ENCODE peak calls at places on chromosome 16, in ten cellular contexts. J is tibial nerve; G is CD8-positive, alpha-beta memory T cell; L is heart left ventricle; F is heart right ventricle; Z is endothelial cell of umbilical vein; O is mammary epithelial cell; P is dorsolateral prefrontal cortex; A is GM23338; B is endodermal cell. R is an unnamed sample.
A peak's percentile ranks its signal among the peaks of the same experiment; 100 is the strongest.

GRCh38 chr16:30581462-30581861 is 4.0 kb downstream of the ZNF785 start:
- DNase-seq in J (no peak), G (no peak), L (no peak), F (no peak), Z (no peak), O (no peak), P (no peak), A (no peak), B (no peak), R (no peak)

GRCh38 chr16:12538667-12539081 is 265.0 kb downstream of the CPPED1 start:
- DNase-seq in J (no peak), G (no peak), L (no peak), F (no peak), Z (no peak), O (peak; percentile 86), P (no peak), A (no peak), B (no peak), R (no peak)

GRCh38 chr16:74999683-75000480 is 1.1 kb downstream of the ZNRF1 start:
- DNase-seq in J (no peak), G (peak; percentile 41), L (peak; percentile 77), F (peak; percentile 41), Z (peak; percentile 52), O (peak; percentile 61), P (peak; percentile 45), A (peak; percentile 80), B (peak; percentile 90), R (peak; percentile 52)

GRCh38 chr16:31083556-31083955 is 5.2 kb downstream of the PRSS53 start:
- DNase-seq in J (no peak), G (no peak), L (no peak), F (no peak), Z (no peak), O (no peak), P (no peak), A (no peak), B (no peak), R (no peak)

GRCh38 chr16:87062569-87063442 is 254.4 kb downstream of the C16orf95 start:
- DNase-seq in J (peak; percentile 60), G (no peak), L (peak; percentile 82), F (peak; percentile 73), Z (peak; percentile 88), O (peak; percentile 28), P (peak; percentile 54), A (peak; percentile 93), B (peak; percentile 93), R (peak; percentile 50)

GRCh38 chr16:3036726-3037315 is at the start of gene BICDL2:
- DNase-seq in J (no peak), G (no peak), L (no peak), F (no peak), Z (no peak), O (no peak), P (no peak), A (peak; percentile 93), B (peak; percentile 90), R (peak; percentile 77)

GRCh38 chr16:54843424-54843750 is 87.3 kb upstream of the IRX5 start:
- DNase-seq in J (no peak), G (no peak), L (no peak), F (no peak), Z (no peak), O (peak; percentile 37), P (no peak), A (no peak), B (no peak), R (no peak)

GRCh38 chr16:30494028-30494427 is 21.5 kb downstream of the ITGAL start:
- DNase-seq in J (no peak), G (no peak), L (no peak), F (no peak), Z (no peak), O (no peak), P (no peak), A (no peak), B (no peak), R (no peak)

GRCh38 chr16:82638095-82638798 is 11.5 kb downstream of the CDH13 start:
- DNase-seq in J (no peak), G (no peak), L (no peak), F (no peak), Z (peak; percentile 93), O (peak; percentile 70), P (no peak), A (no peak), B (no peak), R (no peak)

GRCh38 chr16:82639263-82639662 is 12.5 kb downstream of the CDH13 start:
- DNase-seq in J (no peak), G (no peak), L (no peak), F (no peak), Z (no peak), O (peak; percentile 61), P (no peak), A (no peak), B (no peak), R (no peak)

GRCh38 chr16:82636958-82637357 is 10.2 kb downstream of the CDH13 start:
- DNase-seq in J (no peak), G (no peak), L (no peak), F (no peak), Z (no peak), O (no peak), P (no peak), A (no peak), B (no peak), R (peak; percentile 29)

GRCh38 chr16:82641336-82641984 is 14.7 kb downstream of the CDH13 start:
- DNase-seq in J (no peak), G (no peak), L (no peak), F (no peak), Z (peak; percentile 55), O (peak; percentile 26), P (no peak), A (no peak), B (no peak), R (no peak)

GRCh38 chr16:82639666-82640336 is 13.0 kb downstream of the CDH13 start:
- DNase-seq in J (no peak), G (peak; percentile 25), L (peak; percentile 77), F (peak; percentile 55), Z (peak; percentile 85), O (peak; percentile 67), P (peak; percentile 62), A (peak; percentile 78), B (peak; percentile 91), R (peak; percentile 57)
- H3K27ac ChIP-seq in J (no peak overlapping the region), G (no peak overlapping the region), L (peak overlapping the region; percentile 1), F (no peak overlapping the region), Z (peak overlapping the region; percentile 99), O (peak overlapping the region; percentile 75), P (no peak overlapping the region), A (no peak overlapping the region), B (no peak overlapping the region), R (no peak overlapping the region)

DNA sequence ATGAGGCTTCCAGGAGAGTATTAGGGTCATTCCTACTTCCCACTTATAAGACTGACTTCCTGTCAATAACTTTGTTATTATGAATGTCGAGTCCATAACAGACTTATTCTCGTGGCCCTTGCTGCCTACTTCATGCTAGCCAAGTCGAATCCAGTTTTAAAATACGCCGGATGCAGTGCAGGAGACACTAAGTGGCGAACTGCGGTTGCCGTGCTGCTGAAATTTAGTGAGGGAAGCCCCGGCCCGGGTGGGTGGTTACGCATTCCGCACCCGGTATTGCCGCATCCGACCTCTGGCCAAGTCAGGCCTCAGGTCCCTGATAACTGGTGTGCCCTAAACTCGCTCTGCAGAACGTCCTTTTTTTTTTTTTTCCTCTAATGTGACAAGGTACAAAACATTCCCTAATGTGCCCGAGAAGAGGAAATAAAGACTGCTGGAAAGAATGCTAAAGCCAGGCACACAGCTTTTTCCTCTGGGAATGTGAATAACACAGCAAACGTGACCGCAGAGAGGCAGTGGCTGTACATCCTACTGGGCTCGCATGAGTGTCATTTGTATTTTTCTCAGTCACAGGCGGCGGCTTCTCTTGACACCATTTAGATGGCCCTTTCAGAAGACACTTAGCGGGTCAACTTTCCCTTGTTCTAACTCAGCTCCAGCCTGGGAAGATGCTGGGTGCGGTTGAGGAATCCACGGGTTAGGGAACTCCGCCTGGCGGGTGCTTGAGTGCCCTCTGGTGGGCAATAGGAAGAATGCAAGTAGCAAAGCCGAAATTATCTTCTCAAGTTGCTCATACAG is 7.1 kb upstream of the AKTIP start:
- DNase-seq in J (peak; percentile 34), G (peak; percentile 41), L (peak; percentile 83), F (peak; percentile 73), Z (peak; percentile 85), O (peak; percentile 39), P (peak; percentile 77), A (peak; percentile 84), B (peak; percentile 88), R (peak; percentile 77)
- H3K27ac ChIP-seq in J (no peak overlapping the region), G (no peak overlapping the region), L (peak overlapping the region; percentile 84), F (peak overlapping the region; percentile 75), Z (peak overlapping the region; percentile 87), O (no peak overlapping the region), P (no peak overlapping the region), A (no peak overlapping the region), B (no peak overlapping the region), R (peak overlapping the region; percentile 79)

GRCh38 chr16:5032748-5033167 is 977 bp downstream of the NAGPA start:
- DNase-seq in J (no peak), G (no peak), L (no peak), F (no peak), Z (peak; percentile 18), O (no peak), P (no peak), A (no peak), B (no peak), R (peak; percentile 85)

GRCh38 chr16:5034167-5034523 is 410 bp upstream of the NAGPA start:
- DNase-seq in J (no peak), G (no peak), L (no peak), F (no peak), Z (no peak), O (no peak), P (no peak), A (no peak), B (no peak), R (no peak)

GRCh38 chr16:5035909-5036227 is 2.1 kb upstream of the NAGPA start:
- DNase-seq in J (no peak), G (no peak), L (no peak), F (no peak), Z (no peak), O (no peak), P (no peak), A (no peak), B (no peak), R (no peak)

GRCh38 chr16:5031601-5032000 is 2.1 kb downstream of the NAGPA start:
- DNase-seq in J (no peak), G (no peak), L (no peak), F (no peak), Z (no peak), O (no peak), P (no peak), A (no peak), B (no peak), R (no peak)

DNA sequence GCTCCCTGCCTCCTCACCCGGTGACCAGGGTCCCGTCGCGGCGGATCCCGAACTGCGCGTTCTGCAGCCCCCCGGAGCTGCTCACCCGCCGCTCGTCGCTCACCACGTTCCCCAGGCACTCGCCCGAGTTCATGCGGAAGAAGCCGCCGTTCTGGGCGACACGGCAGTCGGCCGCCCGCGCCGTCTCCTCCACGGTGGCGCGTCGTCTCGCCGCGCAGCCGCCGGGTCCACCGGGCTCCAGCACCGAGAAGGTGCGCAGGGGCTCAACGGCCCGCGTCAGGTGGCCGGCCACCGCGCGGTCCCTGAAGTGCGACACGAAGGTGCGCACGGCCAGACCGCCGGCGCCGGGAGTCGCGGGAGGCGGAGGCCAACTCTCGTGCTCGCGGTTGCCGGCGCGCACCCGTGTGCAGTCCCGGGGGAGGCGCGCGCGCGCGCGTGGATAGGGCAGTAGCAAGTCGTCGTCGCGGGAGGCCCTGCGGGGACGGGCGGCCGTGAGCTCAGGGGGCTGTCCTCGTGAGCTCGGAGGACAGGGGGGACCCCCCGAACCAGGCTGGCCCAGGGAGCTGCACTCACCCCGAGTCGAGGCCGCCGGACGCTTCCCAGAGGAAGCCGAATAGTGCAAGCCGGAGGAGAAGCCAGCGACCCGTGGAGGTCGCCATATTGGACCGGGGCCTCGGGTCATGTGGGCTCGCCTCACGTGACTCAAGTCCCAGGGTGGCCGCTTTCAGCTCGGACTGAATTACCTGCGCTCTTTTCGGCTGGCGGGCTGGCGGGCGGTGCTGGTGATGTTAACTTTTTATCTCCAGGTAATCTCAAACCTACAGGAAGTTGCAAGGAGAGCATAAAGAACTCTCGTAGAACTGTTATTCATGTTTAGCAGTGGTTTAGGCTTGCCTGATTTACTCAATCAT is at the start of gene NAGPA:
- DNase-seq in J (peak; percentile 87), G (peak; percentile 77), L (peak; percentile 93), F (peak; percentile 91), Z (peak; percentile 81), O (peak; percentile 74), P (peak; percentile 95), A (peak; percentile 92), B (peak; percentile 96), R (peak; percentile 87)
- H3K27ac ChIP-seq in J (no peak within 1 kb of the TSS), G (peak within 1 kb of the TSS; percentile 31), L (peak within 1 kb of the TSS; percentile 60), F (peak within 1 kb of the TSS; percentile 28), Z (peak within 1 kb of the TSS; percentile 28), O (no peak within 1 kb of the TSS), P (peak within 1 kb of the TSS; percentile 66), A (no peak within 1 kb of the TSS), B (peak within 1 kb of the TSS; percentile 72), R (peak within 1 kb of the TSS; percentile 83)

DNA sequence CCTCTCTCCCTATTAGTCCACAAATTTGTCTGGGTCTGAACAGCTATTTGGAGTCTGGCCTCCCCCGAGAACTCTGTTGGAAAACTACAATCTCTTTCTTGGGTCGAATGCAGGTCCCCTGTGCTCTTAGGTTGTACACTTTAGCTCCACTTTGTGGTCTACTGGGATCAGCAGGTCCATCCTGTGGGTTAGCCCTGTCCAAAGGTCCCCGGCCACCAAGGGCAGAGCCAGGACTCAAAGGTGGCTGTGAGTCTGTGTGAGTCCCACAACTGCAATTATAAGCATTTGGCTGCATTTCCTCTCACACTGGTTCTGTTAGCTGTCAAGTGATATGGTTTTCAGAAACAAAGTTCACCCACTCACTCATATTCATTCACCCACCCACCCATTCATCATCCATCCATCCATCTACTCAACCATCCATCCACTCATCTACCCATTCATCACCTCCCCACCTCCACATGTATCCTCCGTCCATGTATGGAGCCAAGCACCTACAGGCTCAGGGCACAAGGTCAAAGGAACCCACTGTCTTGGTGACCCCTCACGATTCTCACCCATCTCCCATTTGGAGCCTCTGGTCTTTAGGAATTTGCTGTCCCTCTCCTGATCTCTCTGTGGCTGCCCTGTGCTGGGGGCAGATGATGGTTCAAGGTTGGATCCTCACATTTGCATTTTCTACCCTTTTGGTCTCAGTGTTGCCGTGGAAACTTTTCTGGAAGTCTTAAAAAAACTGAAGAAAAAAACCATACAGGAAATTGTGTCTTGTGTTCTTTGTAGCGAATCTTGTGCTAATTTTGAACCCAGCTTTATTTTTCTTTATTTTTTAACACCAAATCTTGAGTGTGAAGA is 45.8 kb downstream of the IRF8 start:
- DNase-seq in J (no peak), G (no peak), L (no peak), F (no peak), Z (no peak), O (no peak), P (no peak), A (no peak), B (no peak), R (no peak)
- H3K27ac ChIP-seq in J (no peak overlapping the region), G (no peak overlapping the region), L (no peak overlapping the region), F (no peak overlapping the region), Z (no peak overlapping the region), O (no peak overlapping the region), P (no peak overlapping the region), A (no peak overlapping the region), B (no peak overlapping the region), R (no peak overlapping the region)